ENCODE peak calls at places on chromosomes 2 and 18, in four cellular contexts. D, U, N and S are unnamed samples.

GRCh38 chr18:11149441-11150270 is at the start of gene PIEZO2:
- DNase-seq in D (no peak), N (peak; percentile 54), U (peak; percentile 63), S (no peak)

GRCh38 chr2:197090713-197091367 is 164.3 kb upstream of the PGAP1 start:
- DNase-seq in D (no peak), U (no peak), N (no peak), S (peak; percentile 35)

GRCh38 chr2:202278036-202278760 is 12.6 kb downstream of the NOP58 start:
- DNase-seq in D (no peak), N (no peak), U (no peak), S (no peak)

GRCh38 chr2:28736034-28736433 is 15.6 kb upstream of the PPP1CB start:
- DNase-seq in D (no peak), U (no peak), N (peak; percentile 68), S (no peak)

GRCh38 chr2:88136817-88137216 is 9.0 kb upstream of the FABP1 start:
- DNase-seq in U (no peak), D (no peak), N (no peak), S (no peak)

GRCh38 chr2:223054193-223054781 is 2.3 kb downstream of the KCNE4 start:
- DNase-seq in D (no peak), N (peak; percentile 80), U (no peak), S (no peak)

GRCh38 chr18:12921178-12921577 is 26.6 kb upstream of the SEH1L start:
- DNase-seq in U (no peak), N (no peak), D (no peak), S (no peak)

GRCh38 chr2:97765933-97766332 is 52.6 kb downstream of the ZAP70 start:
- DNase-seq in N (no peak), U (no peak), D (no peak), S (no peak)

GRCh38 chr2:47026738-47027531 is 111.3 kb upstream of the MCFD2 start:
- DNase-seq in D (no peak), N (no peak), U (no peak), S (no peak)

GRCh38 chr2:16466821-16467151 is 198.8 kb downstream of the CYRIA start:
- DNase-seq in D (no peak), N (no peak), U (no peak), S (no peak)

GRCh38 chr2:240685771-240686371 is 3.2 kb upstream of the AQP12B start:
- DNase-seq in N (no peak), U (no peak), D (no peak), S (no peak)

GRCh38 chr2:160429248-160430000 is 64.2 kb downstream of the RBMS1 start:
- DNase-seq in D (no peak), U (no peak), N (no peak), S (peak; percentile 62)

GRCh38 chr2:143259368-143259958 is 130.2 kb downstream of the ARHGAP15 start:
- DNase-seq in D (peak; percentile 18), U (peak; percentile 26), N (peak; percentile 61), S (peak; percentile 64)

GRCh38 chr2:178700922-178701342 is 106.3 kb downstream of the TTN start:
- DNase-seq in N (no peak), D (no peak), U (no peak), S (peak; percentile 62)

GRCh38 chr2:175309799-175310198 is 128.3 kb upstream of the ATP5MC3 start:
- DNase-seq in D (no peak), N (no peak), U (peak; percentile 19), S (peak; percentile 14)

GRCh38 chr2:68837164-68837860 is 33.9 kb downstream of the BMP10 start:
- DNase-seq in N (no peak), U (peak; percentile 49), D (no peak), S (peak; percentile 32)

GRCh38 chr2:220785181-220785580 is 786.9 kb downstream of the EPHA4 start:
- DNase-seq in D (no peak), U (no peak), N (no peak), S (no peak)